ENCODE peak calls at places on chromosomes 11 and 22, in six cellular contexts. H, E, D, X, Z and U are unnamed samples.

GRCh38 chr11:4464216-4465159 is 15.4 kb downstream of the OR52K2 start:
- DNase-seq in H (peak), D (no peak), Z (no peak), E (peak), X (no peak), U (peak)

GRCh38 chr11:96154802-96155520 is 188.0 kb downstream of the MAML2 start:
- DNase-seq in H (peak), E (no peak), D (no peak), X (no peak), Z (peak), U (peak)

GRCh38 chr22:19656541-19657251 is 57.6 kb upstream of the SEPTIN5 start:
- DNase-seq in E (no peak), X (peak), Z (no peak), H (no peak), D (no peak), U (no peak)

GRCh38 chr11:725624-726202 is 19.7 kb downstream of the EPS8L2 start:
- DNase-seq in D (no peak), X (peak), Z (no peak), E (peak), H (no peak), U (no peak)

GRCh38 chr11:10931761-10932700 is 74.2 kb upstream of the ZBED5 start:
- DNase-seq in X (peak), E (no peak), D (peak), H (no peak), Z (no peak), U (no peak)

GRCh38 chr11:10628506-10629236 is 60.2 kb upstream of the LYVE1 start:
- DNase-seq in E (no peak), D (no peak), Z (no peak), H (no peak), X (peak), U (no peak)

GRCh38 chr11:19426719-19427066 is 185.9 kb upstream of the E2F8 start:
- DNase-seq in Z (no peak), D (no peak), E (no peak), X (no peak), H (no peak), U (no peak)

GRCh38 chr11:114202011-114202609 is 94.1 kb upstream of the NNMT start:
- DNase-seq in E (no peak), Z (no peak), X (no peak), D (no peak), H (no peak), U (no peak)

GRCh38 chr22:37337204-37337943 is 55.1 kb downstream of the CYTH4 start:
- DNase-seq in X (no peak), E (no peak), Z (no peak), H (peak), D (no peak), U (peak)

GRCh38 chr22:37752189-37753061 is 55.3 kb upstream of the GCAT start:
- DNase-seq in D (peak), X (no peak), H (peak), Z (peak), E (no peak), U (peak)

GRCh38 chr22:45787770-45788169 is 116.1 kb downstream of the ATXN10 start:
- DNase-seq in H (no peak), E (no peak), D (no peak), Z (no peak), X (no peak), U (peak)

GRCh38 chr22:42320463-42321416 is 50.3 kb upstream of the TCF20 start:
- DNase-seq in X (no peak), E (no peak), H (no peak), Z (no peak), D (no peak), U (no peak)

GRCh38 chr22:41022470-41023298 is 69.7 kb upstream of the EP300 start:
- DNase-seq in X (peak), Z (peak), H (peak), D (peak), E (peak), U (peak)

DNA sequence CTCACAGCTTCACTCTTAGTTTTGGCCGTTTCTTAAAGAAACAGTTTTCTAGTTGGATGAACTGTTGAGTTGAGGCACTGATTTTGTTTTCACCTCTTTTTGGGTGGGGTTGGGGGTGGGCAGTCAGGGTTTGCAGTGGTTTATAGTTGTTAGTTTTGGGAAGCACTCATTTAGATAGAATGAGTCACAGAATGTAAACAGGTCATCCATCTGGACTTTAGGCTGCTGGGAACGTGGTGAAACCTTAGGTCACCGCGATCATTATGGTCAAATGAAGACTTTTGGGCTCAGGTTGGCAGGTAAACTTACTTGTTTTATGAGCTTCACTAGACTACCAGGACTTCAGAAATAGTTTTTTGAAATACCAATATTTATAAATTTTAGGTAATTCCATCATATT is 48.4 kb downstream of the CSTPP1 start:
- DNase-seq in Z (no peak), E (no peak), H (peak), X (no peak), D (no peak), U (peak)
- H4K91ac ChIP-seq in Z (no peak), E (no peak), H (no peak), X (no peak), D (no peak), U (no peak)

GRCh38 chr22:35835267-35835997 is 117.8 kb downstream of the APOL5 start:
- DNase-seq in X (no peak), Z (no peak), D (no peak), E (no peak), H (peak), U (peak)

GRCh38 chr22:35835998-35836691 is 118.5 kb downstream of the APOL5 start:
- DNase-seq in D (peak), E (peak), X (no peak), Z (peak), H (peak), U (peak)

GRCh38 chr22:35834080-35834479 is 116.4 kb downstream of the APOL5 start:
- DNase-seq in Z (no peak), E (no peak), X (no peak), H (no peak), D (no peak), U (no peak)

DNA sequence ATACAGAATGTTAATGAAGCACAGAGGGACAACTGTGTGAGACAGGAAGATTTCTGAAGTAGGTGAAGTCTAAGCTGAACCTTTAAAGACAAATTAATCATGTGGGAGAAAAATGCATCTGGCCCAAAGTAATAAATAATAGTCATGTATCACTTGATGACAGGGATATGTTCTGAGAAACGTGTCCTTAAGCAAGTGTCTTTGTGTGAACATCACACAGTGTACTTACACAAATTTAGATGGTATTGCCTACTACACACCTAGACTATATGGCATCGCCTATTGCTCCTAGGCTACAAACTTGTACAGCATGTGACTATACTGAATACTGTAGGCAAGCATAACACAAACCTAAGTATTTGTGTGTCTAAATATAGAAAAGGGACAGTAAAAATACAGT is 112.6 kb downstream of the APOL5 start:
- DNase-seq in D (no peak), X (no peak), Z (no peak), H (no peak), E (no peak), U (no peak)
- H4K91ac ChIP-seq in D (no peak), X (no peak), Z (no peak), H (no peak), E (no peak), U (no peak)

GRCh38 chr11:45450189-45450588 is 164.0 kb upstream of the SYT13 start:
- DNase-seq in H (no peak), X (no peak), Z (no peak), D (no peak), E (no peak), U (peak)
- H4K91ac ChIP-seq in H (no peak), X (no peak), Z (no peak), D (no peak), E (no peak), U (no peak)

GRCh38 chr22:26848244-26848920 is 191.0 kb downstream of the MIAT start:
- DNase-seq in Z (no peak), E (no peak), X (peak), D (no peak), H (peak), U (no peak)

GRCh38 chr22:26851125-26851524 is 193.7 kb downstream of the MIAT start:
- DNase-seq in D (no peak), X (peak), E (no peak), Z (no peak), H (no peak), U (no peak)

GRCh38 chr22:26847816-26848215 is 190.4 kb downstream of the MIAT start:
- DNase-seq in H (no peak), Z (no peak), X (no peak), D (no peak), E (no peak), U (no peak)

GRCh38 chr22:26847046-26847445 is 189.7 kb downstream of the MIAT start:
- DNase-seq in Z (no peak), E (no peak), H (peak), X (peak), D (no peak), U (no peak)

DNA sequence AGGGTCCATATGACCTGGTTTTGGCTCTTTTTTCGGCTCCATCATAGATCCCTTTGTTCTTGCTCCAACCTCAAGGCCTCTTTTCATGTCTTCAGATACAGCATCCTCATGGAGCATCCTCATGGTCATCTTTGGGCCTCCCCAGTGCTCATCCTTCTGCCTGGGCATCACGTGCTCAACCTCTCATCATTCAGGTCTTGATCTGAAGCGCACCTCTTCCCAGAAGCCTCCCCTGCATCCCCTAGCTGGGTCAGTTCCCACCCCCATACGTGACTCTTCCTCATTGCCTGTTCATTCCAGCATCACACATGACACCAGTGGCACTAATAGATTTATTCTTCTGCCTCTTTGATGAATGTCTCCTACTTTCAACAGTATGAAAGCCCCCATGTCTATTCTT is 192.2 kb downstream of the MIAT start:
- DNase-seq in D (no peak), E (no peak), H (no peak), X (peak), Z (no peak), U (no peak)
- H4K91ac ChIP-seq in D (no peak), E (no peak), H (no peak), X (no peak), Z (no peak), U (no peak)

DNA sequence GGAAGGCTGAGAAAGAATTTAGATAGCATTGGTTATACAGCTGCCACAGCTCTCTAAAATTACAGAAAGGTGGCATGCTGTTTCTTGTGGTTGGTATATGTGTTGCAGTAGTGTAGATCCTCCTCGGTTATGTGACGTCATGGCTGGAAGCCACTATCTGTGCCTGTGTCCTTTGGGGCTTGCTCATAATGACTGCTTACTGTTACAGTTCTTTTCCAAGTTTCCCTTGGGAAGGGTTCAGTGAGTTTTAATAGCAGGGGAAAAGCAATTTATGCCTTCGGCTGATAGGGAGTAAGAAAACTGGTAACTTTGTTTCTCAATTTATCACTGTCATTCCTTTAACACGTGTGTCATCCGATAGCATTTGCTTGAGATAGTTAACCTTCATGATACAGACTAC is 47.2 kb downstream of the POLD3 start:
- DNase-seq in E (no peak), Z (no peak), X (no peak), D (no peak), H (no peak), U (no peak)
- H4K91ac ChIP-seq in E (no peak), Z (no peak), X (no peak), D (no peak), H (no peak), U (no peak)

DNA sequence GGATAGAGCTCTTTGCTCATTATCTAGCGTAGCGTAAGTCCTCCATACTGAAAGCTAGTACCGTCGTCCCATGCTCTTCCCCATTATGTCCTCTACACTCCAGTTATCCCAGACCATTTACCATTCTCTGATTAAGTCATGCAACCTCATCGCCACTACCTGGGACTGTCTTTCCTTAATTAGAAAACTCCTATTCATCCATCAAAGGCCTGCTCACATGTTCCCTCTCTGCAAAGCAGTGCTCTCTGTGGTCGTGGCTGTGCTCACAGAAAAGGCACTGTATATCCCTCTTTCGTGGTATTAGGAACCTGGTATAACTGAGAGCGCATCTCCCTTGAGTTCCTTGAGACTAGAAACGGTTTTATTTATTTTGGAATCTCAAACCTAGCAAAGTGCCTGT is 253.3 kb downstream of the KIRREL3 start:
- DNase-seq in E (no peak), Z (no peak), H (no peak), D (no peak), X (no peak), U (no peak)
- H4K91ac ChIP-seq in E (no peak), Z (no peak), H (no peak), D (no peak), X (no peak), U (no peak)

GRCh38 chr11:117071344-117071787 is 26.9 kb downstream of the SIK3 start:
- DNase-seq in D (no peak), X (no peak), E (no peak), H (peak), Z (no peak), U (no peak)
- H4K91ac ChIP-seq in D (no peak), X (no peak), E (no peak), H (no peak), Z (no peak), U (no peak)

DNA sequence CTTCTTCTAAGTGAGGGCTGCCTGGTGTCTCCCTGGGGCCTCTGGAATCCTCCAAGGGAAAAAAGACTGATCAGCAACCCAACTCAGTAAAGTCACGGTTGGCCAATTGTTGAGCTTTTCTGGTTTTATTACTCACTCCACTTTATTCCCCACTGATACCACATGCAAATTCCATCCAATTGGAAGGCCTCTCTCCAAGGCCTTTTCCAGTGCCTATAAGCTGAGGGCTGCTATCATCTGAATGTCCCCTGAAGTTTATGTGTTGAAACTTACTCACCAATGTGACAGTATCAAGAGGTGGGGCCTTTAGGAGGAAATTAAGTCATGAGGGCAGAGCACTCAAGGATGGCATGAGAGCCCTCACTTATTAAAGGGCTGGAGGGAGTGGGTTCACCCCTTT is 463.3 kb downstream of the BUD13 start:
- DNase-seq in H (no peak), E (no peak), D (no peak), Z (no peak), X (no peak), U (no peak)
- H4K91ac ChIP-seq in H (no peak), E (no peak), D (no peak), Z (no peak), X (no peak), U (no peak)

GRCh38 chr11:13110145-13110544 is 101.0 kb downstream of the RASSF10 start:
- DNase-seq in X (no peak), H (no peak), D (no peak), Z (peak), E (no peak), U (no peak)
- H4K91ac ChIP-seq in X (no peak), H (no peak), D (no peak), Z (peak), E (no peak), U (no peak)

DNA sequence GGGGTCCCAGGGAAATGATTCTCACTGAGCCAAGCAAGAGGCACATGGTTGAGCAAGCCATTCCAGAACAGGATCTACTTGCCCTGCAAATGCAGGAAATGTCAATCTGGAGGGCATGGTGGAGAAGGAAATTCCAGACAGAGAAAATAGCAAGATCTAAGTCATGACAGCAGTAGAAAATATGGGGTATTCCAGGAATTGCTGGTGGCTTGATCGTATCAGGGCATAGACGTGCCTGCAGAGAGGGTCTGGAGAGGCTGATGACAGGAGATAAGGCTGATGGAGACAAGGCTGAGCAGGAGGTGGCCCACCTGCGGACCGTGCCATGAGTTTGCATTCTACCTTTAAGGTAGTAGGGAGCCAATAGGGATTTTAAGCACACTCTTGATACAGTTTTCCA is 566.3 kb upstream of the CADM1 start:
- DNase-seq in D (no peak), E (no peak), X (no peak), H (no peak), Z (peak), U (no peak)
- H4K91ac ChIP-seq in D (no peak), E (no peak), X (no peak), H (no peak), Z (no peak), U (no peak)